ENCODE peak calls at places on chromosomes 5 and 9, in six cellular contexts. F is HCT116, Z is gastrocnemius medialis, X is right lobe of liver, G is body of pancreas, K is heart left ventricle. N is an unnamed sample. For H3K4me1, the result is how much of the 10 kb centered on the place peaks cover.

GRCh38 chr9:23658859-23659258 is 167.2 kb downstream of the ELAVL2 start:
- ATAC-seq in F (no peak), Z (no peak), G (no peak), K (peak), X (no peak), N (no peak)

GRCh38 chr5:111551120-111551519 is 38.8 kb upstream of the STARD4 start:
- ATAC-seq in Z (peak), F (no peak), K (peak), G (no peak), X (peak), N (peak)

GRCh38 chr5:35815089-35815936 is 41.4 kb upstream of the IL7R start:
- ATAC-seq in G (no peak), Z (no peak), F (peak), X (peak), K (no peak), N (no peak)

GRCh38 chr9:69622664-69623063 is 49.5 kb downstream of the APBA1 start:
- ATAC-seq in K (no peak), F (no peak), X (peak), Z (no peak), G (no peak), N (no peak)

GRCh38 chr5:168842571-168843205 is 263.5 kb upstream of the PANK3 start:
- ATAC-seq in K (peak), G (no peak), X (no peak), Z (no peak), F (no peak), N (no peak)

GRCh38 chr9:87554976-87555375 is 57.3 kb downstream of the DAPK1 start:
- ATAC-seq in Z (peak), K (peak), X (peak), F (no peak), G (no peak), N (peak)

GRCh38 chr5:153592081-153592480 is 101.6 kb downstream of the GRIA1 start:
- ATAC-seq in Z (no peak), K (no peak), X (no peak), G (no peak), F (no peak), N (no peak)

GRCh38 chr5:53030828-53031425 is 41.8 kb downstream of the ITGA2 start:
- ATAC-seq in X (peak), F (no peak), G (no peak), Z (no peak), K (no peak), N (peak)

GRCh38 chr5:58938568-58939424 is 355.9 kb downstream of the RAB3C start:
- ATAC-seq in G (no peak), F (no peak), Z (no peak), K (no peak), X (no peak), N (no peak)

GRCh38 chr9:127004946-127005769 is 90.6 kb downstream of the RALGPS1 start:
- ATAC-seq in F (no peak), G (no peak), Z (peak), X (no peak), K (peak), N (peak)

GRCh38 chr9:22141906-22142305 is 132.8 kb upstream of the CDKN2B start:
- ATAC-seq in Z (no peak), K (peak), F (peak), X (peak), G (peak), N (no peak)

GRCh38 chr9:10855847-10856246 is 243.0 kb upstream of the PTPRD start:
- ATAC-seq in Z (no peak), K (no peak), X (no peak), F (no peak), G (no peak), N (no peak)

GRCh38 chr9:70805953-70806352 is 315.5 kb downstream of the TRPM3 start:
- ATAC-seq in Z (peak), K (no peak), F (no peak), X (no peak), G (no peak), N (no peak)

GRCh38 chr5:171441246-171441791 is 21.9 kb downstream of the FGF18 start:
- ATAC-seq in X (no peak), Z (no peak), K (peak), G (no peak), F (no peak), N (no peak)

GRCh38 chr9:92265159-92265558 is 28.3 kb downstream of the IARS1 start:
- ATAC-seq in G (no peak), X (peak), K (no peak), F (no peak), Z (peak), N (no peak)

GRCh38 chr9:121598167-121599000 is 53.0 kb upstream of the DAB2IP start:
- ATAC-seq in K (peak), G (peak), Z (peak), X (peak), F (peak), N (peak)

GRCh38 chr9:121601234-121601633 is 50.2 kb upstream of the DAB2IP start:
- ATAC-seq in X (peak), K (no peak), G (no peak), F (no peak), Z (no peak), N (no peak)

GRCh38 chr9:121597693-121598166 is 53.7 kb upstream of the DAB2IP start:
- ATAC-seq in G (no peak), X (no peak), Z (no peak), F (peak), K (no peak), N (no peak)

GRCh38 chr9:121599872-121600585 is 51.4 kb upstream of the DAB2IP start:
- ATAC-seq in Z (no peak), F (no peak), G (no peak), X (peak), K (no peak), N (no peak)

GRCh38 chr9:121599186-121599871 is 52.1 kb upstream of the DAB2IP start:
- ATAC-seq in F (peak), G (peak), Z (peak), X (peak), K (peak), N (peak)
- H3K4me3 ChIP-seq in F (peak), G (peak), Z (peak), X (peak), K (peak), N (peak)

DNA sequence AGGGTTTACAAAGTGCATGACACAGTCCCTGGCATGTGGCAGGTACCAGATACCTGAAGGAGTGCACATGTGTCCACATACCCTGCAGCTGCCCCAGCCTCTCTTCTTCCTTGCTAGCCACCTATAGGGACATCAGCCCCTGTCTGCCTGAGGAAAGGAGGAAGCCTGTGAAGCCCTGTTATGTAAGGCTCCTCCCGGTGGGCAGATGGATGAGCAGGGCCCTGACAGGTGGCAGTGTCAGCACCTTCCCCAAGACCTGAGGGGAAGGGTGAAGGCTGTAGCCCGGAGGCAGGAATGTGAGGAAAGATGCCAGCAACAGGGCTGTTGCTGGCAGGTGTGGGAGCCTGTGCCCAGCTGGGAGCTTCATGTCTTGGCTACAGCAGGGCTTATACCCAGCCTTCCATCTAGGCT is 21.7 kb downstream of the TCF7 start:
- ATAC-seq in Z (no peak), X (no peak), G (no peak), K (no peak), F (no peak), N (no peak)
- TF ChIP-seq POLR2A in Z (no peak), X (no peak), G (no peak), K (no peak), F (no peak), N (no peak)

DNA sequence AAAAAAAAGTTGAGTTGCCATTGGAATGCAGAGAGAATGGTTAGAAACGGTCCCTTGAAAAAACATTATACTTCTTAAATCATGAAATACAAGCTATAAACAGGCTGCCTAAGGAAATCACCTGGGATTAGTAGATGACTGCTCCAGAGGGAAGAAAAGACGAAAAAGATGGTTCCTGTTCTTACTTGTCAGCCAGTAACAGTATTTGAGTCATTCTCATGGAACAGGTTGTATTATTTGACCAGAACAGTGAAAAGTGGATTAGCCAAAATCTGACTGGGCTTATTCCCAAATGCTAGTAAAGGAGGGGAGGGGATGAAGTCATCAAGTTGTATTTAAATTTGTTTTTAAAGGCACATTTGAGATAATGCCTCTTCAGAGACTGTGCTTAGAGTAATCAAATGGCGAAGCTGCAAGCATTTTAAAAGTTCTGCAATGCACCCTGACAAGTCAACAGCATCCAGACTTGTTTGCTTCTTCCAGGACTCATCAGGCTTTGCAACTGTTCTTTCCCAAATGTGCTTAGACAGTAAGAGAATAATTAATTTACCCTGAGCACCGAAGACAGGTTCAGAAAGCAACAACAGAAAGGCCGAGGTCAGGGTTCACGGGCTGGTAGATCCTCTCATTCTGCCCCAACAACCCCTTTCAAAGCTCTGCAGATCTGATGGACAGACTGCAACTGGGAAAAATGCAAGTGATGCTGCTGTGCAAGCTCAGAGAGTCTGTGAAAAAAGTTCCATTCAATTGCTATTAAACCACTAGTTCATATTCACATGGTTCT is 800.6 kb downstream of the KCTD16 start:
- ATAC-seq in Z (no peak), K (no peak), G (no peak), X (no peak), F (no peak), N (no peak)
- H3K4me1 ChIP-seq in Z (under half), K (under half), G (under half), X (under half), F (under half), N (under half)

GRCh38 chr5:423233-423565 is 19.8 kb upstream of the EXOC3 start:
- ATAC-seq in G (no peak), F (no peak), X (no peak), Z (no peak), K (no peak), N (no peak)

GRCh38 chr5:425714-426113 is 17.3 kb upstream of the EXOC3 start:
- ATAC-seq in G (no peak), K (no peak), X (no peak), Z (no peak), F (peak), N (no peak)

GRCh38 chr5:423626-424258 is 19.2 kb upstream of the EXOC3 start:
- ATAC-seq in Z (no peak), G (no peak), K (no peak), X (no peak), F (no peak), N (no peak)

GRCh38 chr5:422323-423232 is 20.4 kb upstream of the EXOC3 start:
- ATAC-seq in G (no peak), Z (no peak), X (no peak), F (no peak), K (no peak), N (no peak)

GRCh38 chr5:424259-425110 is 18.5 kb upstream of the EXOC3 start:
- ATAC-seq in F (no peak), K (no peak), X (peak), G (no peak), Z (no peak), N (no peak)
- H3K4me3 ChIP-seq in F (no peak), K (no peak), X (no peak), G (no peak), Z (no peak), N (no peak)

DNA sequence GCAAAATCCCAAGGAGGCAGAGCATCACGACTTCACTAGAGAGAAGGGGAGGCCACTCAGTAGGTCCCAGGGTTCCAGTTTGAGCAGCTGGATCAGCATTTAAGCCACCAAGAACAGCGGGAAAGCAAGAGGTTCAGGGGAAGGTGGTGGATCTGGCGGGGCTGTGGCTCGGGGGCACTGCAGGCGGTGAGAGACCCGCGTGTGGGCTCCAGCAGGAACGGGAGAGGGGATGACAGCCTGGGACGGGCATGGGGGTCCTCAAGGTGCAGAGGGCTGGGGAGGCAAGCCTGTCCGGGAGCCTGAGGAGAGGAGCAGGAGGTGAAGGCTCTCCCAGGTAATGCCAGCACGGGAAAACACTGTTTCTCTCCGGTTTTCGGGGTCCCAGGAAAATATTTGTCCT is 123.6 kb downstream of the IRX2 start:
- ATAC-seq in F (no peak), G (no peak), Z (no peak), K (no peak), X (no peak), N (no peak)
- TF ChIP-seq POLR2A in F (no peak), G (no peak), Z (no peak), K (no peak), X (no peak), N (no peak)

GRCh38 chr5:95864456-95864855 is 41.9 kb upstream of the GLRX start:
- ATAC-seq in F (no peak), K (no peak), G (no peak), X (no peak), Z (no peak), N (no peak)
- H3K4me1 ChIP-seq in F (under half), K (under half), G (under half), X (under half), Z (under half), N (under half)

GRCh38 chr5:88691945-88692868 is 190.8 kb downstream of the MEF2C start:
- ATAC-seq in K (no peak), Z (no peak), X (no peak), G (no peak), F (no peak), N (no peak)

GRCh38 chr5:88695232-88695631 is 187.8 kb downstream of the MEF2C start:
- ATAC-seq in Z (no peak), G (no peak), F (no peak), X (no peak), K (no peak), N (no peak)

GRCh38 chr5:88690619-88691560 is 192.1 kb downstream of the MEF2C start:
- ATAC-seq in Z (peak), G (peak), K (peak), X (peak), F (peak), N (peak)

GRCh38 chr5:88692979-88693932 is 189.7 kb downstream of the MEF2C start:
- ATAC-seq in F (no peak), G (no peak), K (no peak), Z (no peak), X (no peak), N (no peak)

GRCh38 chr5:88694087-88694703 is 188.8 kb downstream of the MEF2C start:
- ATAC-seq in Z (no peak), F (no peak), K (no peak), G (no peak), X (no peak), N (no peak)
- H3K4me3 ChIP-seq in Z (no peak), F (no peak), K (no peak), G (no peak), X (no peak), N (no peak)

GRCh38 chr9:16704489-16705111 is 165.9 kb downstream of the BNC2 start:
- ATAC-seq in X (peak), G (peak), Z (peak), K (peak), F (no peak), N (peak)
- TF ChIP-seq POLR2A in X (no peak), G (no peak), Z (no peak), K (no peak), F (no peak), N (no peak)

DNA sequence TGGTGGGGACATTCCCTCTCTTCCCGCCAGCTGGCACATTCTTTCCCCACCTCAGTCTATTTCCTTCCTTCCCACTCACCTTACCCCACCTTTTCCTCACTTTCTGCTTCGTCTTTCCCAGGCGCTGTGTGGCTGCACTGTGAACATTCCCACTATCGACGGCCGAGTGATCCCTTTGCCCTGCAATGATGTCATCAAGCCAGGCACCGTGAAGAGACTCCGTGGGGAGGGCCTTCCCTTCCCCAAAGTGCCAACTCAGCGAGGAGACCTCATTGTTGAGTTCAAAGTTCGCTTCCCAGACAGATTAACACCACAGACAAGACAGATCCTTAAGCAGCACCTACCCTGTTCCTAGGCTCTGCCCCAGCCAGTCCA is 7.3 kb downstream of the DNAJB5 start:
- ATAC-seq in K (no peak), F (no peak), X (peak), G (no peak), Z (no peak), N (no peak)
- H3K4me1 ChIP-seq in K (under half), F (under half), X (under half), G (under half), Z (under half), N (under half)

N was measured in gastroesophageal sphincter.